ENCODE peak calls at places on chromosome 10, in eight cellular contexts. One of them, this sample, is unnamed.

GRCh38 chr10:36606234-36606839 is 519.1 kb upstream of the ANKRD30A start:
- DNase-seq in retinal pigment epithelial cell: no peak
- DNase-seq in fibroblast of the aortic adventitia: peak; percentile 57
- DNase-seq in pancreas: no peak
- DNase-seq in B cell: no peak
- DNase-seq in left ventricle myocardium inferior: no peak
- DNase-seq in PC-9: no peak
- DNase-seq in cardiac muscle cell: peak; percentile 17
- DNase-seq in this sample: no peak

GRCh38 chr10:124917168-124917938 is 24.6 kb upstream of the ZRANB1 start:
- DNase-seq in retinal pigment epithelial cell: no peak
- DNase-seq in fibroblast of the aortic adventitia: peak; percentile 50
- DNase-seq in pancreas: peak; percentile 46
- DNase-seq in B cell: no peak
- DNase-seq in left ventricle myocardium inferior: peak; percentile 36
- DNase-seq in PC-9: peak; percentile 19
- DNase-seq in cardiac muscle cell: peak; percentile 46
- DNase-seq in this sample: peak; percentile 18

GRCh38 chr10:47289921-47290320 is 10.1 kb upstream of the GDF10 start:
- DNase-seq in retinal pigment epithelial cell: no peak
- DNase-seq in fibroblast of the aortic adventitia: no peak
- DNase-seq in pancreas: no peak
- DNase-seq in B cell: no peak
- DNase-seq in left ventricle myocardium inferior: no peak
- DNase-seq in PC-9: no peak
- DNase-seq in cardiac muscle cell: no peak
- DNase-seq in this sample: no peak

GRCh38 chr10:102485093-102485785 is 17.3 kb downstream of the ACTR1A start:
- DNase-seq in retinal pigment epithelial cell: no peak
- DNase-seq in fibroblast of the aortic adventitia: no peak
- DNase-seq in pancreas: no peak
- DNase-seq in B cell: no peak
- DNase-seq in left ventricle myocardium inferior: no peak
- DNase-seq in PC-9: no peak
- DNase-seq in cardiac muscle cell: no peak
- DNase-seq in this sample: no peak

GRCh38 chr10:112092529-112092928 is 91.0 kb downstream of the GPAM start:
- DNase-seq in retinal pigment epithelial cell: peak; percentile 39
- DNase-seq in fibroblast of the aortic adventitia: no peak
- DNase-seq in pancreas: no peak
- DNase-seq in B cell: no peak
- DNase-seq in left ventricle myocardium inferior: no peak
- DNase-seq in PC-9: no peak
- DNase-seq in cardiac muscle cell: no peak
- DNase-seq in this sample: no peak

GRCh38 chr10:70735161-70735560 is 50.0 kb downstream of the TBATA start:
- DNase-seq in retinal pigment epithelial cell: no peak
- DNase-seq in fibroblast of the aortic adventitia: no peak
- DNase-seq in pancreas: no peak
- DNase-seq in B cell: no peak
- DNase-seq in left ventricle myocardium inferior: peak; percentile 4
- DNase-seq in PC-9: no peak
- DNase-seq in cardiac muscle cell: no peak
- DNase-seq in this sample: no peak

GRCh38 chr10:90859321-90859751 is 1.5 kb upstream of the HTR7 start:
- DNase-seq in retinal pigment epithelial cell: no peak
- DNase-seq in fibroblast of the aortic adventitia: peak; percentile 79
- DNase-seq in pancreas: no peak
- DNase-seq in B cell: no peak
- DNase-seq in left ventricle myocardium inferior: no peak
- DNase-seq in PC-9: no peak
- DNase-seq in cardiac muscle cell: peak; percentile 85
- DNase-seq in this sample: no peak

GRCh38 chr10:70378122-70378521 is 4.3 kb downstream of the LRRC20 start:
- DNase-seq in retinal pigment epithelial cell: peak; percentile 92
- DNase-seq in fibroblast of the aortic adventitia: peak; percentile 78
- DNase-seq in pancreas: no peak
- DNase-seq in B cell: no peak
- DNase-seq in left ventricle myocardium inferior: no peak
- DNase-seq in PC-9: peak; percentile 81
- DNase-seq in cardiac muscle cell: peak; percentile 69
- DNase-seq in this sample: no peak

GRCh38 chr10:95280637-95281036 is 10.2 kb downstream of the PDLIM1 start:
- DNase-seq in retinal pigment epithelial cell: no peak
- DNase-seq in fibroblast of the aortic adventitia: no peak
- DNase-seq in pancreas: no peak
- DNase-seq in B cell: no peak
- DNase-seq in left ventricle myocardium inferior: no peak
- DNase-seq in PC-9: no peak
- DNase-seq in cardiac muscle cell: no peak
- DNase-seq in this sample: no peak

GRCh38 chr10:114316744-114317143 is 77.7 kb downstream of the VWA2 start:
- DNase-seq in retinal pigment epithelial cell: no peak
- DNase-seq in fibroblast of the aortic adventitia: no peak
- DNase-seq in pancreas: no peak
- DNase-seq in B cell: no peak
- DNase-seq in left ventricle myocardium inferior: no peak
- DNase-seq in PC-9: no peak
- DNase-seq in cardiac muscle cell: no peak
- DNase-seq in this sample: no peak

GRCh38 chr10:102452672-102453340 is 1.5 kb upstream of the C10orf95 start:
- DNase-seq in retinal pigment epithelial cell: no peak
- DNase-seq in fibroblast of the aortic adventitia: peak; percentile 64
- DNase-seq in pancreas: no peak
- DNase-seq in B cell: no peak
- DNase-seq in left ventricle myocardium inferior: no peak
- DNase-seq in PC-9: peak; percentile 8
- DNase-seq in cardiac muscle cell: peak; percentile 51
- DNase-seq in this sample: no peak

GRCh38 chr10:16735626-16736025 is 81.6 kb downstream of the RSU1 start:
- DNase-seq in retinal pigment epithelial cell: no peak
- DNase-seq in fibroblast of the aortic adventitia: peak; percentile 8
- DNase-seq in pancreas: no peak
- DNase-seq in B cell: no peak
- DNase-seq in left ventricle myocardium inferior: no peak
- DNase-seq in PC-9: no peak
- DNase-seq in cardiac muscle cell: peak; percentile 41
- DNase-seq in this sample: no peak

GRCh38 chr10:4772202-4772570 is 53.8 kb upstream of the AKR1E2 start:
- DNase-seq in retinal pigment epithelial cell: no peak
- DNase-seq in fibroblast of the aortic adventitia: no peak
- DNase-seq in pancreas: no peak
- DNase-seq in B cell: no peak
- DNase-seq in left ventricle myocardium inferior: no peak
- DNase-seq in PC-9: no peak
- DNase-seq in cardiac muscle cell: no peak
- DNase-seq in this sample: no peak

GRCh38 chr10:59625842-59626522 is 83.7 kb downstream of the SLC16A9 start:
- DNase-seq in retinal pigment epithelial cell: peak; percentile 30
- DNase-seq in fibroblast of the aortic adventitia: peak; percentile 92
- DNase-seq in pancreas: peak; percentile 32
- DNase-seq in B cell: peak; percentile 78
- DNase-seq in left ventricle myocardium inferior: no peak
- DNase-seq in PC-9: peak; percentile 49
- DNase-seq in cardiac muscle cell: peak; percentile 87
- DNase-seq in this sample: peak; percentile 33

DNA sequence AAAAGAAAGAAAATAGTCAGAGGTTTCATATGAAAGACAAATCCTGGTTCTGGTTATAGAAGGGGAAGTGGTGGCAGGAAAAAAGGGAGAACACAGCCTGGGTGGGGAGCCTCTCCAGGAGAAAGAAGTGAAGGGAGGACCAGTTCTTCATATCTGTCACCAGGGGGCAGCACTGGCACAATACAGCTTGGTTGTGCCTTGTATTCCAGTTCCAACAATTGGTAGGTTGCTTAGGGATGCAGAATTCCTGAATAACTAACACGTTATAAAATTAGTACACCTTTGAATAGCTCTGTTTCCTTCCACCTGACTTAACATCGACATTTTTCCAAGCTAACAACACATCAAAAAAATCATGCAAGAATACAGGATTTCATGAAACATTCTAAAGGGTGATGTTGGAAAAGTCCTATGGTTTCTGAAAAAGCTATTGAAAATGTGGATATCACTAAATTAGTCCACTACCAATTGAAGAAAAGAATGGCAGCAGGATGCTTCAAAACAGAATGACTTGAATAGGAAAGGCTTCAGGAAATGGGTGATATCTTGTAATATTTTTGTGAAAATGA is 52.9 kb downstream of the CYP26A1 start:
- DNase-seq in retinal pigment epithelial cell: no peak
- DNase-seq in fibroblast of the aortic adventitia: no peak
- DNase-seq in pancreas: no peak
- DNase-seq in B cell: no peak
- DNase-seq in left ventricle myocardium inferior: no peak
- DNase-seq in PC-9: no peak
- DNase-seq in cardiac muscle cell: no peak
- DNase-seq in this sample: no peak
- TF ChIP-seq CTCF in retinal pigment epithelial cell: peak; percentile 51
- TF ChIP-seq CTCF in fibroblast of the aortic adventitia: peak; percentile 35
- TF ChIP-seq CTCF in pancreas: no peak
- TF ChIP-seq CTCF in B cell: peak; percentile 36
- TF ChIP-seq CTCF in left ventricle myocardium inferior: no peak
- TF ChIP-seq CTCF in PC-9: peak; percentile 63
- TF ChIP-seq CTCF in cardiac muscle cell: peak; percentile 29
- TF ChIP-seq CTCF in this sample: peak; percentile 56

DNA sequence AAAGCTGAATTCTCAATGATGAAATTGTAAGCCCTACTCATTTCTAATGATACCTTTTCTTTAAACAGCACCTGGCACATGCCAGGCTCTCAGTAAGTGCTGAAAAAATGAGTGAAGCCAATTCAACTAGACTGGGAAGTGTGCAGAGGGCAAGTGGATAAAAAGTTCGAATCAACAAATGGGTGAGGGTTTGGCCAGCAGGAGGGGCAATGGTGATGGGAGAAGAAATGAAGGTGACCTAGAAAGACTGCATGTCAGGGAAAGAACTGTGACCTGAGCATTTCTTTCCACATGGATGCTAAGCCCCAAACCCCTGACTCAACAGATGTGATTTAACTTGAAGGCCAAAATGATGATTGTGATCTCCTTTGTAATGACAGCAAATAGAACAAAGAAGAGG is 54.6 kb downstream of the DKK1 start:
- DNase-seq in retinal pigment epithelial cell: no peak
- DNase-seq in fibroblast of the aortic adventitia: no peak
- DNase-seq in pancreas: no peak
- DNase-seq in B cell: no peak
- DNase-seq in left ventricle myocardium inferior: no peak
- DNase-seq in PC-9: no peak
- DNase-seq in cardiac muscle cell: no peak
- DNase-seq in this sample: no peak
- TF ChIP-seq CTCF in retinal pigment epithelial cell: peak; percentile 3
- TF ChIP-seq CTCF in fibroblast of the aortic adventitia: no peak
- TF ChIP-seq CTCF in pancreas: no peak
- TF ChIP-seq CTCF in B cell: no peak
- TF ChIP-seq CTCF in left ventricle myocardium inferior: no peak
- TF ChIP-seq CTCF in PC-9: no peak
- TF ChIP-seq CTCF in cardiac muscle cell: no peak
- TF ChIP-seq CTCF in this sample: no peak

GRCh38 chr10:119030421-119031250 is 1.1 kb downstream of the NANOS1 start:
- DNase-seq in retinal pigment epithelial cell: no peak
- DNase-seq in fibroblast of the aortic adventitia: peak; percentile 40
- DNase-seq in pancreas: peak; percentile 42
- DNase-seq in B cell: peak; percentile 78
- DNase-seq in left ventricle myocardium inferior: peak; percentile 39
- DNase-seq in PC-9: peak; percentile 34
- DNase-seq in cardiac muscle cell: peak; percentile 57
- DNase-seq in this sample: peak; percentile 51

GRCh38 chr10:119031496-119032059 is 2.1 kb downstream of the NANOS1 start:
- DNase-seq in retinal pigment epithelial cell: no peak
- DNase-seq in fibroblast of the aortic adventitia: peak; percentile 13
- DNase-seq in pancreas: no peak
- DNase-seq in B cell: no peak
- DNase-seq in left ventricle myocardium inferior: no peak
- DNase-seq in PC-9: no peak
- DNase-seq in cardiac muscle cell: no peak
- DNase-seq in this sample: no peak

GRCh38 chr10:119026301-119027110 is 3.0 kb upstream of the NANOS1 start:
- DNase-seq in retinal pigment epithelial cell: no peak
- DNase-seq in fibroblast of the aortic adventitia: peak; percentile 74
- DNase-seq in pancreas: no peak
- DNase-seq in B cell: no peak
- DNase-seq in left ventricle myocardium inferior: no peak
- DNase-seq in PC-9: no peak
- DNase-seq in cardiac muscle cell: no peak
- DNase-seq in this sample: no peak

GRCh38 chr10:119029613-119030420 is at the start of gene NANOS1:
- DNase-seq in retinal pigment epithelial cell: no peak
- DNase-seq in fibroblast of the aortic adventitia: no peak
- DNase-seq in pancreas: peak; percentile 15
- DNase-seq in B cell: no peak
- DNase-seq in left ventricle myocardium inferior: no peak
- DNase-seq in PC-9: no peak
- DNase-seq in cardiac muscle cell: no peak
- DNase-seq in this sample: peak; percentile 37

GRCh38 chr10:119028900-119029612 is 458 bp upstream of the NANOS1 start:
- DNase-seq in retinal pigment epithelial cell: no peak
- DNase-seq in fibroblast of the aortic adventitia: peak; percentile 69
- DNase-seq in pancreas: peak; percentile 85
- DNase-seq in B cell: peak; percentile 78
- DNase-seq in left ventricle myocardium inferior: peak; percentile 92
- DNase-seq in PC-9: peak; percentile 79
- DNase-seq in cardiac muscle cell: peak; percentile 92
- DNase-seq in this sample: peak; percentile 79
- TF ChIP-seq CTCF in retinal pigment epithelial cell: no peak
- TF ChIP-seq CTCF in fibroblast of the aortic adventitia: peak; percentile 11
- TF ChIP-seq CTCF in pancreas: no peak
- TF ChIP-seq CTCF in B cell: no peak
- TF ChIP-seq CTCF in left ventricle myocardium inferior: peak; percentile 47
- TF ChIP-seq CTCF in PC-9: no peak
- TF ChIP-seq CTCF in cardiac muscle cell: no peak
- TF ChIP-seq CTCF in this sample: no peak

GRCh38 chr10:6781133-6781770 is 201.2 kb upstream of the PRKCQ start:
- DNase-seq in retinal pigment epithelial cell: no peak
- DNase-seq in fibroblast of the aortic adventitia: no peak
- DNase-seq in pancreas: no peak
- DNase-seq in B cell: no peak
- DNase-seq in left ventricle myocardium inferior: no peak
- DNase-seq in PC-9: no peak
- DNase-seq in cardiac muscle cell: no peak
- DNase-seq in this sample: no peak

GRCh38 chr10:6787684-6788083 is 207.6 kb upstream of the PRKCQ start:
- DNase-seq in retinal pigment epithelial cell: no peak
- DNase-seq in fibroblast of the aortic adventitia: no peak
- DNase-seq in pancreas: no peak
- DNase-seq in B cell: no peak
- DNase-seq in left ventricle myocardium inferior: no peak
- DNase-seq in PC-9: no peak
- DNase-seq in cardiac muscle cell: no peak
- DNase-seq in this sample: no peak

GRCh38 chr10:6782378-6782777 is 202.3 kb upstream of the PRKCQ start:
- DNase-seq in retinal pigment epithelial cell: no peak
- DNase-seq in fibroblast of the aortic adventitia: no peak
- DNase-seq in pancreas: no peak
- DNase-seq in B cell: no peak
- DNase-seq in left ventricle myocardium inferior: no peak
- DNase-seq in PC-9: no peak
- DNase-seq in cardiac muscle cell: no peak
- DNase-seq in this sample: no peak

GRCh38 chr10:6788191-6788590 is 208.1 kb upstream of the PRKCQ start:
- DNase-seq in retinal pigment epithelial cell: no peak
- DNase-seq in fibroblast of the aortic adventitia: no peak
- DNase-seq in pancreas: no peak
- DNase-seq in B cell: no peak
- DNase-seq in left ventricle myocardium inferior: no peak
- DNase-seq in PC-9: no peak
- DNase-seq in cardiac muscle cell: no peak
- DNase-seq in this sample: no peak

GRCh38 chr10:6786579-6787031 is 206.5 kb upstream of the PRKCQ start:
- DNase-seq in retinal pigment epithelial cell: peak; percentile 80
- DNase-seq in fibroblast of the aortic adventitia: peak; percentile 68
- DNase-seq in pancreas: no peak
- DNase-seq in B cell: no peak
- DNase-seq in left ventricle myocardium inferior: no peak
- DNase-seq in PC-9: no peak
- DNase-seq in cardiac muscle cell: peak; percentile 62
- DNase-seq in this sample: peak; percentile 29
- TF ChIP-seq CTCF in retinal pigment epithelial cell: peak; percentile 66
- TF ChIP-seq CTCF in fibroblast of the aortic adventitia: peak; percentile 64
- TF ChIP-seq CTCF in pancreas: peak; percentile 4
- TF ChIP-seq CTCF in B cell: no peak
- TF ChIP-seq CTCF in left ventricle myocardium inferior: peak; percentile 45
- TF ChIP-seq CTCF in PC-9: no peak
- TF ChIP-seq CTCF in cardiac muscle cell: peak; percentile 53
- TF ChIP-seq CTCF in this sample: peak; percentile 58

This sample was measured in neural crest cell.